ENCODE peak calls at places on chromosomes 1 and 21, in five cellular contexts. Z is endothelial cell; G is activated CD8-positive, alpha-beta memory T cell treated with anti-CD3 and anti-CD28 coated beads for 1 hour; R is effector CD8-positive, alpha-beta T cell; B is ELR. E is an unnamed sample.

GRCh38 chr1:166489670-166490436 is 323.1 kb upstream of the FAM78B start:
- DNase-seq in Z (no peak), G (no peak), R (no peak), B (peak), E (peak)

GRCh38 chr1:168636200-168636599 is 59.8 kb downstream of the XCL1 start:
- DNase-seq in Z (no peak), G (no peak), R (no peak), B (no peak), E (no peak)

GRCh38 chr1:64038965-64039926 is 164.2 kb upstream of the UBE2U start:
- DNase-seq in Z (no peak), G (no peak), R (no peak), B (peak), E (peak)

GRCh38 chr21:17911628-17912027 is 92.5 kb upstream of the C21orf91 start:
- DNase-seq in Z (no peak), G (no peak), R (no peak), B (peak), E (peak)

GRCh38 chr21:38831526-38832467 is 26.1 kb downstream of the ETS2 start:
- DNase-seq in Z (no peak), G (no peak), R (no peak), B (peak), E (peak)

GRCh38 chr1:233639611-233640010 is 25.7 kb downstream of the KCNK1 start:
- DNase-seq in Z (no peak), G (no peak), R (no peak), B (no peak), E (no peak)

GRCh38 chr1:185857447-185857846 is 123.3 kb downstream of the HMCN1 start:
- DNase-seq in Z (no peak), G (no peak), R (no peak), B (peak), E (no peak)

GRCh38 chr1:226695335-226695900 is 43.7 kb downstream of the ITPKB start:
- DNase-seq in Z (no peak), G (no peak), R (no peak), B (no peak), E (no peak)

GRCh38 chr1:193325042-193325441 is 138.6 kb upstream of the B3GALT2 start:
- DNase-seq in Z (no peak), G (no peak), R (no peak), B (peak), E (no peak)

E was measured in H54.